ENCODE peak calls at places on chromosomes 2 and 18, in four cellular contexts. S is prostate gland, O is thyroid gland, V is uterus. C is an unnamed sample. For H3K27me3, the result is how much of the 10 kb centered on the place peaks cover.

GRCh38 chr18:44682871-44683221 is 2.2 kb downstream of the SETBP1 start:
- DNase-seq in V (peak), O (peak), S (no peak), C (peak)

GRCh38 chr2:55839182-55839819 is 84.3 kb downstream of the EFEMP1 start:
- DNase-seq in S (peak), V (no peak), O (peak), C (peak)

GRCh38 chr2:235668782-235669181 is 174.9 kb downstream of the AGAP1 start:
- DNase-seq in S (no peak), V (no peak), O (no peak), C (no peak)

GRCh38 chr2:102126169-102126568 is 16.4 kb upstream of the IL1R1 start:
- DNase-seq in O (no peak), V (no peak), S (peak), C (no peak)

GRCh38 chr2:144834363-144834762 is 314.4 kb upstream of the ZEB2 start:
- DNase-seq in O (no peak), V (no peak), S (no peak), C (no peak)

GRCh38 chr18:47754311-47755101 is 176.0 kb downstream of the SMAD2 start:
- DNase-seq in V (no peak), O (no peak), S (no peak), C (peak)

GRCh38 chr18:34709104-34709503 is 994 bp upstream of the DTNA start:
- DNase-seq in S (no peak), O (no peak), V (peak), C (no peak)

GRCh38 chr2:195124391-195125079 is 532.5 kb upstream of the SLC39A10 start:
- DNase-seq in S (no peak), O (no peak), V (no peak), C (no peak)

GRCh38 chr2:22194218-22194617 is 1070.5 kb downstream of the TDRD15 start:
- DNase-seq in O (no peak), V (no peak), S (no peak), C (no peak)

GRCh38 chr2:109582928-109583895 is 30.6 kb downstream of the SEPTIN10 start:
- DNase-seq in S (no peak), V (no peak), O (no peak), C (no peak)

GRCh38 chr2:31531101-31531500 is 49.6 kb downstream of the SRD5A2 start:
- DNase-seq in V (no peak), O (no peak), S (no peak), C (no peak)

GRCh38 chr2:21270658-21271057 is 146.9 kb downstream of the TDRD15 start:
- DNase-seq in O (no peak), S (no peak), V (peak), C (peak)

GRCh38 chr2:102473020-102473419 is at the start of gene SLC9A4:
- DNase-seq in V (no peak), S (peak), O (peak), C (peak)

GRCh38 chr2:176638167-176639015 is 369.1 kb downstream of the MTX2 start:
- DNase-seq in O (peak), S (peak), V (peak), C (peak)

GRCh38 chr2:241936457-241937133 is 67.1 kb downstream of the RTP5 start:
- DNase-seq in S (no peak), O (no peak), V (no peak), C (no peak)

GRCh38 chr2:241933175-241933911 is 63.8 kb downstream of the RTP5 start:
- DNase-seq in S (peak), O (peak), V (peak), C (peak)

GRCh38 chr2:241937297-241937696 is 67.8 kb downstream of the RTP5 start:
- DNase-seq in S (no peak), V (no peak), O (no peak), C (no peak)

GRCh38 chr2:241935314-241935713 is 65.8 kb downstream of the RTP5 start:
- DNase-seq in S (no peak), O (no peak), V (no peak), C (no peak)

GRCh38 chr2:241935774-241936173 is 66.2 kb downstream of the RTP5 start:
- DNase-seq in V (no peak), O (no peak), S (no peak), C (no peak)
- TF ChIP-seq POLR2A in V (no peak), O (no peak), S (no peak), C (no peak)

DNA sequence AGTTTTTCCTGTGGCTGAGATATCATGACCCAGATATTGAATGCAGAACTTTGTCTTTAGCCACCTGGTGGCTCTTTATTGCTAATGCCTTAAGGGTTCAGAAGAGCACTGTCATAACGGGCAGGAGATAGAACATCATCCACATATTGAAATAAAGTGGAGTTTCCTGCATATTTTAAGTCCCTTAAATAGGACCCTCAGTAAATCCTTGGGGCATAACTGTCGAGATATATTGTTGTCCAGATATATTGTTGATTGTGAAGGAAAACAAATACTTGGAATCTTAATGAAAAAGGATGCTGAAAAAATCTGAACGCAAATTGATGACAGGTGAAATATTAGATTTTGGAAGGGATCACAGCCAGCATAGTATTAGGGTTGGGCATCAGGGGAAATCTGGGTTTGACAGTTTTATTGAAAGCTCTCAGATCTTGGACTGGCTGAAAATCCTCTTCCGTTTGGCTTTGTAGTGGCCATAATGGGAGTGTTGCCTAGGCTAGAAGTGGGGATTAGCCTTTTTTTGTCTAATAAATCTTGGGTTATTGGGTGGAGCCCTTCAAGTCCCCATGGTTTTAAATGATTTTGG is 13.9 kb upstream of the ZDBF2 start:
- DNase-seq in V (no peak), O (no peak), S (no peak), C (no peak)
- H3K27me3 ChIP-seq in V (under half), O (under half), S (under half), C (under half)

GRCh38 chr18:23950644-23951043 is 63.9 kb upstream of the TTC39C start:
- DNase-seq in S (no peak), O (no peak), V (no peak), C (no peak)
- H3K27ac ChIP-seq in S (no peak), O (no peak), V (no peak), C (no peak)

GRCh38 chr2:237057893-237058300 is 27.8 kb upstream of the COPS8 start:
- DNase-seq in O (no peak), V (no peak), S (no peak), C (no peak)
- TF ChIP-seq POLR2A in O (no peak), V (no peak), S (no peak), C (no peak)

GRCh38 chr2:170719810-170720209 is 4.7 kb downstream of the SP5 start:
- DNase-seq in V (no peak), S (no peak), O (no peak), C (no peak)
- H3K27me3 ChIP-seq in V (under half), S (under half), O (under half), C (under half)

GRCh38 chr2:160541745-160542144 is 48.1 kb upstream of the RBMS1 start:
- DNase-seq in V (no peak), O (no peak), S (no peak), C (no peak)
- H3K27ac ChIP-seq in V (no peak), O (no peak), S (no peak), C (no peak)

GRCh38 chr2:25339791-25340339 is 1.9 kb downstream of the DNMT3A start:
- DNase-seq in S (peak), O (peak), V (peak), C (peak)
- TF ChIP-seq POLR2A in S (no peak), O (no peak), V (no peak), C (no peak)

GRCh38 chr2:130915149-130915548 is 78.4 kb downstream of the ARHGEF4 start:
- DNase-seq in V (no peak), O (no peak), S (no peak), C (no peak)
- H3K27me3 ChIP-seq in V (under half), O (under half), S (under half), C (under half)

GRCh38 chr2:154693941-154694340 is 4.6 kb upstream of the KCNJ3 start:
- DNase-seq in V (peak), S (no peak), O (no peak), C (no peak)
- H3K27ac ChIP-seq in V (no peak), S (no peak), O (no peak), C (no peak)

DNA sequence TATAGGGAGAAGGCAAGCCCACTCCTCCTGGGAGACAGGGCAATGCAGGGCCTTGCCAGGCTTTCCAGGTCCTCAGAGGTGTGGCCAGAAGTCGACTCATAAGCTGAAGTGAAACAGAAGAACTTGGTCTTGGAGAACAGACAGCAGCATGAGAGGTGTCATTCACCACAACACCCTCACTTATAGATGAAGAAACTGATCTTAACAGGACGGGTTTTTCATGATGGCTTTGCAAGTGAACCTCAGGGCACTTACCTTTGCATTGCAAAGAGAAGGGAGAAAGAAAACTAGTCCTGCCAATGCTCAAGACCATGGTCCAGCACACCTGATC is 198.8 kb downstream of the CYRIA start:
- DNase-seq in V (no peak), O (no peak), S (no peak), C (no peak)
- TF ChIP-seq POLR2A in V (no peak), O (no peak), S (no peak), C (no peak)